ENCODE peak calls at places on chromosomes 16 and 17, in nine cellular contexts. D is A549, K is prostate gland, P is breast epithelium, U is GM12892, C is heart left ventricle, V is lower leg skin, Y is testis, H is K562. Q is an unnamed sample.
A peak's percentile ranks its signal among the peaks of the same experiment; 100 is the strongest.

GRCh38 chr16:46632778-46633733 is 11.9 kb upstream of the SHCBP1 start:
- DNase-seq in D (no peak), K (no peak), P (no peak), U (no peak), C (no peak), V (no peak), Y (no peak), H (peak; percentile 51), Q (no peak)

GRCh38 chr16:27232061-27232841 is 28.9 kb downstream of the KDM8 start:
- DNase-seq in D (no peak), K (no peak), P (no peak), U (no peak), C (no peak), V (no peak), Y (no peak), H (no peak), Q (no peak)

GRCh38 chr17:66432996-66433556 is 130.7 kb downstream of the PRKCA start:
- DNase-seq in D (no peak), K (no peak), P (no peak), U (no peak), C (no peak), V (no peak), Y (no peak), H (no peak), Q (no peak)

GRCh38 chr17:50332196-50332595 is 13.7 kb upstream of the XYLT2 start:
- DNase-seq in D (no peak), K (no peak), P (no peak), U (no peak), C (no peak), V (no peak), Y (no peak), H (no peak), Q (no peak)

GRCh38 chr17:32876414-32877163 is at the start of gene MYO1D:
- DNase-seq in D (peak; percentile 48), K (peak; percentile 53), P (peak; percentile 74), U (peak; percentile 34), C (peak; percentile 54), V (peak; percentile 48), Y (peak; percentile 46), H (peak; percentile 84), Q (no peak)

GRCh38 chr17:56125830-56126819 is 27.1 kb upstream of the ANKFN1 start:
- DNase-seq in D (peak; percentile 52), K (peak; percentile 79), P (peak; percentile 26), U (no peak), C (no peak), V (peak; percentile 20), Y (peak; percentile 25), H (peak; percentile 37), Q (no peak)

GRCh38 chr17:81909966-81910839 is 996 bp downstream of the PCYT2 start:
- DNase-seq in D (no peak), K (no peak), P (no peak), U (no peak), C (no peak), V (no peak), Y (no peak), H (peak; percentile 69), Q (peak; percentile 54)

GRCh38 chr17:29757788-29758187 is 135.1 kb upstream of the CORO6 start:
- DNase-seq in D (no peak), K (no peak), P (no peak), U (no peak), C (no peak), V (no peak), Y (no peak), H (no peak), Q (no peak)

GRCh38 chr17:43905400-43905984 is 1.8 kb downstream of the MPP2 start:
- DNase-seq in D (no peak), K (no peak), P (no peak), U (no peak), C (no peak), V (no peak), Y (no peak), H (no peak), Q (no peak)

GRCh38 chr17:43906951-43907424 is 348 bp downstream of the MPP2 start:
- DNase-seq in D (no peak), K (no peak), P (no peak), U (no peak), C (no peak), V (no peak), Y (no peak), H (no peak), Q (no peak)

GRCh38 chr17:43905985-43906852 is 1.1 kb downstream of the MPP2 start:
- DNase-seq in D (peak; percentile 60), K (no peak), P (peak; percentile 72), U (no peak), C (peak; percentile 80), V (no peak), Y (peak; percentile 92), H (no peak), Q (peak; percentile 47)

GRCh38 chr17:43908111-43908721 is 880 bp upstream of the MPP2 start:
- DNase-seq in D (peak; percentile 56), K (peak; percentile 64), P (peak; percentile 57), U (no peak), C (peak; percentile 76), V (peak; percentile 59), Y (peak; percentile 83), H (peak; percentile 62), Q (peak; percentile 71)

GRCh38 chr17:43907425-43907981 is at the start of gene MPP2:
- DNase-seq in D (peak; percentile 71), K (peak; percentile 68), P (peak; percentile 65), U (peak; percentile 46), C (peak; percentile 73), V (no peak), Y (peak; percentile 92), H (peak; percentile 67), Q (peak; percentile 65)
- TF ChIP-seq POLR2A in D (no peak), K (no peak), P (no peak), U (no peak), C (no peak), V (no peak), Y (no peak), H (no peak), Q (no peak)

GRCh38 chr17:42290577-42290976 is 2.3 kb downstream of the STAT5A start:
- DNase-seq in D (no peak), K (no peak), P (no peak), U (no peak), C (no peak), V (no peak), Y (no peak), H (no peak), Q (no peak)

GRCh38 chr17:42289863-42290165 is 1.5 kb downstream of the STAT5A start:
- DNase-seq in D (no peak), K (no peak), P (no peak), U (no peak), C (no peak), V (no peak), Y (no peak), H (no peak), Q (no peak)

GRCh38 chr17:42287305-42288077 is 807 bp upstream of the STAT5A start:
- DNase-seq in D (no peak), K (no peak), P (peak; percentile 51), U (no peak), C (peak; percentile 51), V (no peak), Y (peak; percentile 57), H (peak; percentile 70), Q (no peak)

GRCh38 chr17:42288078-42288984 is at the start of gene STAT5A:
- DNase-seq in D (peak; percentile 73), K (peak; percentile 84), P (peak; percentile 89), U (peak; percentile 79), C (peak; percentile 92), V (peak; percentile 91), Y (peak; percentile 91), H (peak; percentile 75), Q (no peak)

GRCh38 chr17:42288985-42289862 is 926 bp downstream of the STAT5A start:
- DNase-seq in D (no peak), K (no peak), P (peak; percentile 48), U (peak; percentile 58), C (peak; percentile 47), V (no peak), Y (peak; percentile 52), H (peak; percentile 91), Q (no peak)
- TF ChIP-seq POLR2A in D (no peak), K (no peak), P (no peak), U (no peak), C (no peak), V (no peak), Y (no peak), H (peak; percentile 76), Q (no peak)

DNA sequence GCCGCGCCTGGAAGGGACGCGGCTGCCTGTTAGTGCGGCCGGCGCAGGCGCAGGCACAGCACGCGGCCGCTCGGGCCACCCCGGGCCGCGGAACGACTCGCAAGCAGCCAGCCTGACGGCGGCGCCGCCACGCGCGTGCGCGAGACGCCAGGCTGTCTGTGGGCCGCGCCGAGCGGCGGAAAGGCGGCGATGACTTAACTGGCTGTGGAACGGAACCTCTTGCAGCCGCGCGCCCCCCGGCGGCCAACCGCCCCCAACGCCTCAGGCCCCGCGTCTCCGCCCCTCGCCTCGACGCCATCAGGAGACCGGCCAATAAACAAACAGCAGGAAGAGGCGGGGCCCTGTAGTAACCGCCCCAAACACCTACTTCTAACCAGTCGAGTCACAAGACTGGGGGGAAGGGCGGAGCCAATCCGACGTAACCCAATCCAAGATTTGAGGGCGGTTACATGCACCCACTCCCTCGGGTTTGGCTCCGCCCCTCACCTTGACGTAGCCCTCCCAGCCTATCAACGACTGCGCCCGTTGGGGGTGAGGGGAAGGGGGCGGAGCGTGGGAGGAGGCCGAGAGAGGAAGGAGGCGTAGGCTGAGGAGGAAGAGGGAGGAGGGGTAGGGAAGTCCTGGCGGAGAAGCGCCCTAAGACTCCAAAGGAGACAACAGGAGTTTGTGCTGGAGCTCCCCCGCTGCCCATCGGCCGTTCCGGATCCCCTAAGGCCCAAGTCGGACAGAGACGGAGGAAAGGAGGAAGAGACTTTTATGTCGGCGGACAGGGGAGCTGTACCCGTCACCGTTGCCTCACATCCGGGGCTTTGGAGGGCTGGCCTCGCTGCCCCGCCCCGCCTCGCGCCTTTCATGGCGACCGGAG is at the start of gene FBRS:
- DNase-seq in D (peak; percentile 100), K (peak; percentile 100), P (peak; percentile 100), U (peak; percentile 88), C (peak; percentile 100), V (peak; percentile 100), Y (peak; percentile 100), H (peak; percentile 100), Q (peak; percentile 95)
- TF ChIP-seq POLR2A in D (peak; percentile 83), K (peak; percentile 82), P (peak; percentile 95), U (peak; percentile 83), C (no peak), V (peak; percentile 77), Y (peak; percentile 84), H (peak; percentile 95), Q (peak; percentile 57)

GRCh38 chr16:81737885-81738536 is 41.1 kb upstream of the PLCG2 start:
- DNase-seq in D (peak; percentile 86), K (peak; percentile 94), P (peak; percentile 96), U (peak; percentile 72), C (peak; percentile 83), V (peak; percentile 73), Y (peak; percentile 86), H (peak; percentile 93), Q (peak; percentile 76)

GRCh38 chr16:81744385-81744784 is 34.7 kb upstream of the PLCG2 start:
- DNase-seq in D (no peak), K (no peak), P (no peak), U (no peak), C (no peak), V (no peak), Y (no peak), H (no peak), Q (no peak)

GRCh38 chr16:81739503-81739902 is 39.6 kb upstream of the PLCG2 start:
- DNase-seq in D (no peak), K (no peak), P (no peak), U (no peak), C (no peak), V (no peak), Y (no peak), H (no peak), Q (no peak)

GRCh38 chr16:81738831-81739496 is 40.1 kb upstream of the PLCG2 start:
- DNase-seq in D (no peak), K (no peak), P (no peak), U (no peak), C (peak; percentile 62), V (no peak), Y (peak; percentile 26), H (peak; percentile 64), Q (no peak)

DNA sequence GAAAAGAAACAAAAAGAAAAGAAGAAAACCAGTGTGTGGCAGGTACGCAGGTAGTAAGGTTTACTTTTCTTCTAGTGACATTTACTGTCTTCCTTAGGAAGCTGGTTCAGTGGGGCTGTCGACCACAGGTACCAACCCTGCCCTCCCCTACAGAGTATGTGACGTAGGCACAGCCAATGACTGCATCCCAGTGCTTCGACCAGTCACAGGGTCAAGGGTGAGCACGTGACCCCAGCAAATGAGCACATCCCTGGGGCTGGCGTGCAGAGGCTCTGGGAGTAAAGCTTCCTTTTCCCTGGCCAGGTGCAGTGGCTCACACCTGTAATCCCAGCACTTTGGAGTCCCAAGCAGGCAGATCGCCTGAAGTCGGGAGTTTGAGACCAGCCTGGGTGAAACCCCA is 38.9 kb upstream of the PLCG2 start:
- DNase-seq in D (no peak), K (no peak), P (no peak), U (no peak), C (no peak), V (no peak), Y (no peak), H (no peak), Q (no peak)
- TF ChIP-seq POLR2A in D (no peak), K (no peak), P (no peak), U (no peak), C (no peak), V (no peak), Y (no peak), H (no peak), Q (no peak)